ENCODE peak calls at places on chromosomes 6 and 20, in four cellular contexts. T, Y, S and K are unnamed samples.
A peak's percentile ranks its signal among the peaks of the same experiment; 100 is the strongest.

GRCh38 chr20:35005463-35005961 is 49.8 kb downstream of the MYH7B start:
- DNase-seq in Y (no peak), S (no peak), T (no peak), K (no peak)

GRCh38 chr20:56515657-56516381 is 8.7 kb upstream of the FAM209A start:
- DNase-seq in Y (no peak), T (peak; percentile 23), S (no peak), K (no peak)

GRCh38 chr20:49597825-49598395 is 30.0 kb upstream of the PTGIS start:
- DNase-seq in Y (no peak), S (no peak), T (no peak), K (no peak)

GRCh38 chr20:13101276-13101675 is 92.5 kb downstream of the SPTLC3 start:
- DNase-seq in Y (no peak), T (no peak), S (no peak), K (no peak)

GRCh38 chr20:47484303-47484702 is 17.4 kb upstream of the NCOA3 start:
- DNase-seq in S (no peak), T (no peak), Y (no peak), K (no peak)

GRCh38 chr6:36141961-36142360 is 11.6 kb downstream of the MAPK13 start:
- DNase-seq in S (no peak), T (no peak), Y (no peak), K (no peak)

GRCh38 chr6:3884007-3884745 is 35.0 kb downstream of the FAM50B start:
- DNase-seq in S (peak; percentile 67), T (peak; percentile 65), Y (no peak), K (no peak)

GRCh38 chr6:129575378-129576118 is 134.4 kb downstream of the ARHGAP18 start:
- DNase-seq in T (peak; percentile 78), S (peak; percentile 53), Y (no peak), K (no peak)

GRCh38 chr20:36820928-36821327 is 47.4 kb upstream of the DSN1 start:
- DNase-seq in Y (no peak), S (no peak), T (peak; percentile 50), K (no peak)

GRCh38 chr20:33408716-33409654 is 7.7 kb upstream of the CDK5RAP1 start:
- DNase-seq in T (no peak), S (no peak), Y (no peak), K (peak; percentile 53)

GRCh38 chr20:49567421-49568256 is at the start of gene PTGIS:
- DNase-seq in S (no peak), Y (peak; percentile 45), T (no peak), K (no peak)

GRCh38 chr6:41639556-41640371 is 1.5 kb downstream of the MDFI start:
- DNase-seq in S (no peak), Y (no peak), T (peak; percentile 27), K (no peak)

GRCh38 chr6:12246900-12247299 is 43.3 kb upstream of the EDN1 start:
- DNase-seq in S (no peak), T (no peak), Y (no peak), K (no peak)

GRCh38 chr6:52909131-52909530 is 367 bp downstream of the GSTA3 start:
- DNase-seq in T (no peak), S (no peak), Y (no peak), K (no peak)

GRCh38 chr6:36618366-36619355 is 24.5 kb downstream of the SRSF3 start:
- DNase-seq in S (no peak), T (no peak), Y (no peak), K (no peak)

GRCh38 chr6:130674604-130675003 is 152.6 kb upstream of the SMLR1 start:
- DNase-seq in S (no peak), T (peak; percentile 26), Y (no peak), K (no peak)

GRCh38 chr20:4998160-4998651 is 3.1 kb downstream of the SLC23A2 start:
- DNase-seq in S (no peak), Y (no peak), T (no peak), K (no peak)

GRCh38 chr6:133241088-133241900 is at the start of gene EYA4:
- DNase-seq in Y (no peak), S (no peak), T (peak; percentile 35), K (no peak)

GRCh38 chr6:16400248-16400760 is 161.9 kb downstream of the GMPR start:
- DNase-seq in Y (no peak), T (no peak), S (no peak), K (no peak)

GRCh38 chr6:123518441-123519190 is 118.1 kb downstream of the TRDN start:
- DNase-seq in S (no peak), Y (no peak), T (no peak), K (no peak)

GRCh38 chr20:6473197-6473596 is 294.3 kb upstream of the BMP2 start:
- DNase-seq in Y (no peak), T (peak; percentile 86), S (peak; percentile 18), K (no peak)

GRCh38 chr6:259901-260508 is 32.3 kb upstream of the DUSP22 start:
- DNase-seq in Y (no peak), S (no peak), T (no peak), K (no peak)

GRCh38 chr6:157644043-157644810 is 178.8 kb upstream of the SNX9 start:
- DNase-seq in S (no peak), Y (no peak), T (no peak), K (peak; percentile 40)

GRCh38 chr20:610130-611046 is at the start of gene TCF15:
- DNase-seq in Y (no peak), T (peak; percentile 14), S (no peak), K (no peak)

GRCh38 chr20:6686171-6686570 is 81.3 kb upstream of the BMP2 start:
- DNase-seq in S (no peak), T (no peak), Y (no peak), K (no peak)

GRCh38 chr20:5845686-5846651 is 95.8 kb downstream of the SHLD1 start:
- DNase-seq in S (no peak), Y (no peak), T (peak; percentile 67), K (no peak)

GRCh38 chr6:31569861-31570536 is 2.1 kb upstream of the LTA start:
- DNase-seq in Y (no peak), T (no peak), S (no peak), K (no peak)

GRCh38 chr6:34809914-34810882 is 18.3 kb downstream of the BLTP3A start:
- DNase-seq in T (peak; percentile 39), Y (no peak), S (peak; percentile 7), K (no peak)

GRCh38 chr6:43986177-43986825 is 141.0 kb downstream of the MRPL14 start:
- DNase-seq in Y (no peak), T (no peak), S (no peak), K (no peak)

GRCh38 chr20:44615169-44615791 is 32.9 kb downstream of the PKIG start:
- DNase-seq in S (no peak), Y (no peak), T (no peak), K (peak; percentile 25)